ENCODE peak calls at places on chromosomes 4 and X, in four cellular contexts. One of them, this sample, is unnamed.

GRCh38 chrX:51395807-51396728 is 63.4 kb downstream of the NUDT10 start:
- DNase-seq in H54: no peak
- DNase-seq in sigmoid colon: peak; percentile 62
- DNase-seq in right lobe of liver: no peak
- DNase-seq in this sample: no peak

GRCh38 chrX:115679460-115679859 is 118.5 kb downstream of the PLS3 start:
- DNase-seq in sigmoid colon: no peak
- DNase-seq in H54: no peak
- DNase-seq in right lobe of liver: no peak
- DNase-seq in this sample: no peak

GRCh38 chr4:152083348-152083747 is 322.5 kb upstream of the GATB start:
- DNase-seq in sigmoid colon: no peak
- DNase-seq in right lobe of liver: no peak
- DNase-seq in H54: no peak
- DNase-seq in this sample: no peak

GRCh38 chr4:128349921-128350320 is 62.3 kb upstream of the PGRMC2 start:
- DNase-seq in sigmoid colon: no peak
- DNase-seq in H54: no peak
- DNase-seq in right lobe of liver: no peak
- DNase-seq in this sample: no peak

GRCh38 chrX:118325453-118325852 is 20.5 kb upstream of the WDR44 start:
- DNase-seq in H54: no peak
- DNase-seq in right lobe of liver: no peak
- DNase-seq in sigmoid colon: no peak
- DNase-seq in this sample: no peak

GRCh38 chrX:121958886-121959285 is 911.5 kb downstream of the GLUD2 start:
- DNase-seq in sigmoid colon: no peak
- DNase-seq in H54: no peak
- DNase-seq in right lobe of liver: no peak
- DNase-seq in this sample: no peak

GRCh38 chr4:179750374-179750773 is 2308.1 kb upstream of the AGA start:
- DNase-seq in sigmoid colon: no peak
- DNase-seq in H54: no peak
- DNase-seq in right lobe of liver: no peak
- DNase-seq in this sample: no peak

GRCh38 chrX:13110427-13111324 is 66.3 kb upstream of the FAM9C start:
- DNase-seq in H54: no peak
- DNase-seq in right lobe of liver: no peak
- DNase-seq in sigmoid colon: peak; percentile 73
- DNase-seq in this sample: no peak

GRCh38 chr4:107391630-107392028 is 328.4 kb downstream of the PAPSS1 start:
- DNase-seq in right lobe of liver: no peak
- DNase-seq in sigmoid colon: no peak
- DNase-seq in H54: no peak
- DNase-seq in this sample: no peak

GRCh38 chr4:159055851-159056250 is 47.0 kb upstream of the RAPGEF2 start:
- DNase-seq in H54: no peak
- DNase-seq in right lobe of liver: no peak
- DNase-seq in sigmoid colon: no peak
- DNase-seq in this sample: no peak

GRCh38 chr4:139297001-139297410 is 4.3 kb upstream of the NAA15 start:
- DNase-seq in H54: no peak
- DNase-seq in sigmoid colon: no peak
- DNase-seq in right lobe of liver: no peak
- DNase-seq in this sample: no peak

GRCh38 chr4:740656-741282 is 35.1 kb downstream of the PCGF3 start:
- DNase-seq in H54: no peak
- DNase-seq in right lobe of liver: no peak
- DNase-seq in sigmoid colon: no peak
- DNase-seq in this sample: no peak

GRCh38 chr4:166435449-166435848 is 562.4 kb downstream of the TLL1 start:
- DNase-seq in H54: peak; percentile 5
- DNase-seq in sigmoid colon: no peak
- DNase-seq in right lobe of liver: no peak
- DNase-seq in this sample: no peak

GRCh38 chrX:2500681-2501151 is at the start of the genes DHRSX and ZBED1:
- DNase-seq in right lobe of liver: peak; percentile 68
- DNase-seq in sigmoid colon: no peak
- DNase-seq in H54: peak; percentile 28
- DNase-seq in this sample: peak; percentile 51

GRCh38 chrX:115038406-115038805 is 21.0 kb upstream of the IL13RA2 start:
- DNase-seq in right lobe of liver: no peak
- DNase-seq in sigmoid colon: no peak
- DNase-seq in H54: no peak
- DNase-seq in this sample: no peak

GRCh38 chr4:152310223-152310622 is 225.7 kb downstream of the FBXW7 start:
- DNase-seq in H54: no peak
- DNase-seq in sigmoid colon: no peak
- DNase-seq in right lobe of liver: no peak
- DNase-seq in this sample: no peak

GRCh38 chr4:54233697-54234496 is 4.8 kb downstream of the PDGFRA start:
- DNase-seq in sigmoid colon: peak; percentile 89
- DNase-seq in right lobe of liver: peak; percentile 80
- DNase-seq in H54: peak; percentile 63
- DNase-seq in this sample: peak; percentile 85

GRCh38 chrX:51866156-51866555 is 27.3 kb upstream of the MAGED1 start:
- DNase-seq in right lobe of liver: no peak
- DNase-seq in H54: no peak
- DNase-seq in sigmoid colon: no peak
- DNase-seq in this sample: no peak

GRCh38 chr4:20251061-20251795 is 477 bp upstream of the SLIT2 start:
- DNase-seq in H54: no peak
- DNase-seq in right lobe of liver: no peak
- DNase-seq in sigmoid colon: no peak
- DNase-seq in this sample: no peak

GRCh38 chr4:173765731-173766130 is 235.7 kb upstream of the HAND2 start:
- DNase-seq in right lobe of liver: no peak
- DNase-seq in sigmoid colon: no peak
- DNase-seq in H54: no peak
- DNase-seq in this sample: no peak

GRCh38 chr4:65597697-65598096 is 72.6 kb downstream of the EPHA5 start:
- DNase-seq in sigmoid colon: no peak
- DNase-seq in right lobe of liver: no peak
- DNase-seq in H54: no peak
- DNase-seq in this sample: no peak

GRCh38 chr4:667545-667925 is 6.5 kb downstream of the ATP5ME start:
- DNase-seq in right lobe of liver: no peak
- DNase-seq in sigmoid colon: no peak
- DNase-seq in H54: no peak
- DNase-seq in this sample: no peak

GRCh38 chrX:39827959-39828358 is 269.8 kb downstream of the BCOR start:
- DNase-seq in right lobe of liver: no peak
- DNase-seq in H54: no peak
- DNase-seq in sigmoid colon: no peak
- DNase-seq in this sample: peak; percentile 52

GRCh38 chr4:3635090-3635820 is 103.0 kb upstream of the LRPAP1 start:
- DNase-seq in H54: no peak
- DNase-seq in right lobe of liver: no peak
- DNase-seq in sigmoid colon: no peak
- DNase-seq in this sample: no peak

GRCh38 chr4:130985371-130985770 is 1889.4 kb downstream of the C4orf33 start:
- DNase-seq in H54: no peak
- DNase-seq in right lobe of liver: no peak
- DNase-seq in sigmoid colon: no peak
- DNase-seq in this sample: no peak

GRCh38 chrX:24426340-24426913 is 38.7 kb upstream of the PDK3 start:
- DNase-seq in H54: no peak
- DNase-seq in sigmoid colon: no peak
- DNase-seq in right lobe of liver: no peak
- DNase-seq in this sample: no peak

GRCh38 chrX:97539970-97540519 is 656.3 kb downstream of the RPA4 start:
- DNase-seq in right lobe of liver: no peak
- DNase-seq in H54: no peak
- DNase-seq in sigmoid colon: no peak
- DNase-seq in this sample: no peak

GRCh38 chr4:118823471-118823870 is 12.5 kb downstream of the SEC24D start:
- DNase-seq in sigmoid colon: no peak
- DNase-seq in right lobe of liver: peak; percentile 81
- DNase-seq in H54: no peak
- DNase-seq in this sample: no peak

GRCh38 chr4:155822572-155822971 is 43.5 kb downstream of the ASIC5 start:
- DNase-seq in right lobe of liver: no peak
- DNase-seq in sigmoid colon: no peak
- DNase-seq in H54: no peak
- DNase-seq in this sample: no peak

GRCh38 chrX:28010875-28011274 is 29.6 kb upstream of the DCAF8L1 start:
- DNase-seq in H54: no peak
- DNase-seq in right lobe of liver: no peak
- DNase-seq in sigmoid colon: no peak
- DNase-seq in this sample: no peak

GRCh38 chr4:112082954-112083586 is 62.2 kb upstream of the FAM241A start:
- DNase-seq in right lobe of liver: no peak
- DNase-seq in sigmoid colon: no peak
- DNase-seq in H54: peak; percentile 33
- DNase-seq in this sample: no peak

GRCh38 chr4:150501019-150501727 is 80.8 kb upstream of the MAB21L2 start:
- DNase-seq in right lobe of liver: no peak
- DNase-seq in sigmoid colon: no peak
- DNase-seq in H54: peak; percentile 4
- DNase-seq in this sample: no peak

GRCh38 chr4:142416121-142416520 is 430.0 kb downstream of the INPP4B start:
- DNase-seq in sigmoid colon: no peak
- DNase-seq in right lobe of liver: no peak
- DNase-seq in H54: no peak
- DNase-seq in this sample: no peak

GRCh38 chr4:144280688-144281087 is 140.2 kb upstream of the GYPA start:
- DNase-seq in H54: no peak
- DNase-seq in right lobe of liver: no peak
- DNase-seq in sigmoid colon: no peak
- DNase-seq in this sample: no peak

GRCh38 chr4:77500801-77501200 is 104.8 kb upstream of the CXCL13 start:
- DNase-seq in H54: no peak
- DNase-seq in sigmoid colon: no peak
- DNase-seq in right lobe of liver: no peak
- DNase-seq in this sample: no peak

GRCh38 chrX:6793000-6793399 is 258.1 kb upstream of the VCX3A start:
- DNase-seq in right lobe of liver: no peak
- DNase-seq in H54: no peak
- DNase-seq in sigmoid colon: no peak
- DNase-seq in this sample: no peak

GRCh38 chr4:22873899-22874298 is 181.2 kb downstream of the GBA3 start:
- DNase-seq in right lobe of liver: no peak
- DNase-seq in H54: no peak
- DNase-seq in sigmoid colon: no peak
- DNase-seq in this sample: no peak

GRCh38 chr4:119682080-119682479 is 53.5 kb upstream of the PDE5A start:
- DNase-seq in H54: no peak
- DNase-seq in sigmoid colon: no peak
- DNase-seq in right lobe of liver: no peak
- DNase-seq in this sample: no peak

GRCh38 chr4:80073362-80074008 is 456 bp upstream of the ANTXR2 start:
- DNase-seq in sigmoid colon: no peak
- DNase-seq in H54: no peak
- DNase-seq in right lobe of liver: no peak
- DNase-seq in this sample: no peak

GRCh38 chr4:80070880-80071620 is 2.0 kb downstream of the ANTXR2 start:
- DNase-seq in H54: no peak
- DNase-seq in right lobe of liver: no peak
- DNase-seq in sigmoid colon: no peak
- DNase-seq in this sample: no peak

GRCh38 chr4:80074059-80074458 is 1.0 kb upstream of the ANTXR2 start:
- DNase-seq in sigmoid colon: no peak
- DNase-seq in right lobe of liver: no peak
- DNase-seq in H54: no peak
- DNase-seq in this sample: no peak

GRCh38 chr4:80071643-80072606 is 1.1 kb downstream of the ANTXR2 start:
- DNase-seq in sigmoid colon: peak; percentile 78
- DNase-seq in H54: peak; percentile 4
- DNase-seq in right lobe of liver: peak; percentile 70
- DNase-seq in this sample: peak; percentile 59

GRCh38 chr4:80072607-80073361 is at the start of gene ANTXR2:
- DNase-seq in H54: peak; percentile 59
- DNase-seq in sigmoid colon: peak; percentile 96
- DNase-seq in right lobe of liver: peak; percentile 96
- DNase-seq in this sample: peak; percentile 89
- TF ChIP-seq POLR2A in H54: peak; percentile 77
- TF ChIP-seq POLR2A in sigmoid colon: peak; percentile 57
- TF ChIP-seq POLR2A in right lobe of liver: peak; percentile 93
- TF ChIP-seq POLR2A in this sample: peak; percentile 75

GRCh38 chr4:103198111-103198765 is at the start of gene CENPE:
- DNase-seq in sigmoid colon: peak; percentile 90
- DNase-seq in right lobe of liver: peak; percentile 86
- DNase-seq in H54: peak; percentile 23
- DNase-seq in this sample: peak; percentile 88
- TF ChIP-seq POLR2A in sigmoid colon: no peak
- TF ChIP-seq POLR2A in right lobe of liver: no peak
- TF ChIP-seq POLR2A in H54: peak; percentile 59
- TF ChIP-seq POLR2A in this sample: no peak

GRCh38 chr4:13484045-13484748 is at the start of gene RAB28:
- DNase-seq in sigmoid colon: peak; percentile 98
- DNase-seq in H54: peak; percentile 51
- DNase-seq in right lobe of liver: peak; percentile 97
- DNase-seq in this sample: peak; percentile 95
- TF ChIP-seq POLR2A in sigmoid colon: peak; percentile 68
- TF ChIP-seq POLR2A in H54: peak; percentile 55
- TF ChIP-seq POLR2A in right lobe of liver: peak; percentile 53
- TF ChIP-seq POLR2A in this sample: no peak

DNA sequence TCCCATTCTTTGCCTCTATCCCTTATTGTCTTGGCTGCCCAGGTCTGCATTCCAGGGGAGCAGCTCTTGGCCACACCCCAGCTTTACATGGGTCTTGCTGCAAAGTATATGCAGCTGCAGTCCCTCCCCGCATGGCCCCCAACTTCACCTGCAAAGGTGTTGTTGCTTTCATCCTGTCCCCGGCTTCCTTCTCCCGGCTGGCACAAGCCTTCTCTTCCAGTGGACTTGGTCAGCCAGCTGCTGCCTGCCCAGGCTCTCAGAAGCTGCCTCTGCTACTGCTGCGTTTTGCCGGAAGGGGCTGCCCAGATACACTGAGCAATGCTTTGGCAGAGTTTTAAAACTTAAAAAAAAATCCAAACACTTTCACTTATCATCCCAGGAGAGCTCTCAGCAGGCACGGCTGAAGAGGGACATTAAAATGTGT is 121.2 kb upstream of the PDLIM3 start:
- DNase-seq in H54: no peak
- DNase-seq in sigmoid colon: peak; percentile 90
- DNase-seq in right lobe of liver: no peak
- DNase-seq in this sample: peak; percentile 58
- TF ChIP-seq POLR2A in H54: no peak
- TF ChIP-seq POLR2A in sigmoid colon: peak; percentile 66
- TF ChIP-seq POLR2A in right lobe of liver: no peak
- TF ChIP-seq POLR2A in this sample: no peak

GRCh38 chr4:15948826-15949225 is 10.3 kb upstream of the FGFBP1 start:
- DNase-seq in H54: no peak
- DNase-seq in sigmoid colon: no peak
- DNase-seq in right lobe of liver: no peak
- DNase-seq in this sample: no peak
- TF ChIP-seq POLR2A in H54: no peak
- TF ChIP-seq POLR2A in sigmoid colon: no peak
- TF ChIP-seq POLR2A in right lobe of liver: no peak
- TF ChIP-seq POLR2A in this sample: no peak

GRCh38 chrX:4935846-4936245 is 1222.4 kb upstream of the PRKX start:
- DNase-seq in right lobe of liver: no peak
- DNase-seq in H54: no peak
- DNase-seq in sigmoid colon: no peak
- DNase-seq in this sample: peak; percentile 39
- TF ChIP-seq POLR2A in right lobe of liver: no peak
- TF ChIP-seq POLR2A in H54: no peak
- TF ChIP-seq POLR2A in sigmoid colon: no peak
- TF ChIP-seq POLR2A in this sample: no peak

GRCh38 chr4:145937021-145937861 is 1.4 kb downstream of the ZNF827 start:
- DNase-seq in H54: no peak
- DNase-seq in right lobe of liver: peak; percentile 49
- DNase-seq in sigmoid colon: peak; percentile 85
- DNase-seq in this sample: peak; percentile 75
- TF ChIP-seq POLR2A in H54: peak; percentile 37
- TF ChIP-seq POLR2A in right lobe of liver: no peak
- TF ChIP-seq POLR2A in sigmoid colon: peak; percentile 25
- TF ChIP-seq POLR2A in this sample: no peak

This sample was measured in heart left ventricle.